ENCODE peak calls at places on chromosomes 2 and 18, in ten cellular contexts. One of them, this sample, is unnamed.

GRCh38 chr2:18379869-18380268 is 180.6 kb downstream of the RDH14 start:
- DNase-seq in kidney epithelial cell: no peak
- DNase-seq in sigmoid colon: no peak
- DNase-seq in anterior cingulate cortex: no peak
- DNase-seq in NCI-H1092 treated with DMSO at 0.1 percent for 48 hours: no peak
- DNase-seq in COR-L47: no peak
- DNase-seq in left cardiac atrium: no peak
- DNase-seq in upper lobe of right lung: no peak
- DNase-seq in fibroblast of lung: no peak
- DNase-seq in astrocyte of the cerebellum: no peak
- DNase-seq in this sample: no peak

GRCh38 chr2:235951980-235952379 is 216.2 kb downstream of the GBX2 start:
- DNase-seq in NCI-H1092 treated with DMSO at 0.1 percent for 48 hours: no peak
- DNase-seq in astrocyte of the cerebellum: no peak
- DNase-seq in left cardiac atrium: no peak
- DNase-seq in COR-L47: no peak
- DNase-seq in sigmoid colon: peak
- DNase-seq in anterior cingulate cortex: no peak
- DNase-seq in kidney epithelial cell: no peak
- DNase-seq in fibroblast of lung: no peak
- DNase-seq in upper lobe of right lung: no peak
- DNase-seq in this sample: no peak

GRCh38 chr18:24959100-24959499 is 392.9 kb downstream of the ZNF521 start:
- DNase-seq in sigmoid colon: peak
- DNase-seq in anterior cingulate cortex: no peak
- DNase-seq in kidney epithelial cell: no peak
- DNase-seq in upper lobe of right lung: no peak
- DNase-seq in astrocyte of the cerebellum: no peak
- DNase-seq in fibroblast of lung: no peak
- DNase-seq in left cardiac atrium: no peak
- DNase-seq in COR-L47: no peak
- DNase-seq in NCI-H1092 treated with DMSO at 0.1 percent for 48 hours: no peak
- DNase-seq in this sample: peak

GRCh38 chr2:127128508-127128907 is 21.6 kb upstream of the BIN1 start:
- DNase-seq in COR-L47: peak
- DNase-seq in astrocyte of the cerebellum: no peak
- DNase-seq in fibroblast of lung: no peak
- DNase-seq in kidney epithelial cell: no peak
- DNase-seq in upper lobe of right lung: peak
- DNase-seq in NCI-H1092 treated with DMSO at 0.1 percent for 48 hours: no peak
- DNase-seq in sigmoid colon: no peak
- DNase-seq in anterior cingulate cortex: peak
- DNase-seq in left cardiac atrium: no peak
- DNase-seq in this sample: peak

GRCh38 chr2:41420219-41420618 is 627.6 kb upstream of the PKDCC start:
- DNase-seq in left cardiac atrium: no peak
- DNase-seq in sigmoid colon: no peak
- DNase-seq in COR-L47: no peak
- DNase-seq in astrocyte of the cerebellum: no peak
- DNase-seq in anterior cingulate cortex: no peak
- DNase-seq in NCI-H1092 treated with DMSO at 0.1 percent for 48 hours: no peak
- DNase-seq in kidney epithelial cell: no peak
- DNase-seq in upper lobe of right lung: no peak
- DNase-seq in fibroblast of lung: no peak
- DNase-seq in this sample: no peak

GRCh38 chr2:184137955-184138354 is 460.4 kb upstream of the ZNF804A start:
- DNase-seq in left cardiac atrium: no peak
- DNase-seq in fibroblast of lung: no peak
- DNase-seq in kidney epithelial cell: no peak
- DNase-seq in sigmoid colon: no peak
- DNase-seq in COR-L47: no peak
- DNase-seq in anterior cingulate cortex: no peak
- DNase-seq in upper lobe of right lung: no peak
- DNase-seq in NCI-H1092 treated with DMSO at 0.1 percent for 48 hours: no peak
- DNase-seq in astrocyte of the cerebellum: no peak
- DNase-seq in this sample: no peak

GRCh38 chr2:37318401-37318800 is 6.2 kb downstream of the PRKD3 start:
- DNase-seq in kidney epithelial cell: no peak
- DNase-seq in anterior cingulate cortex: no peak
- DNase-seq in left cardiac atrium: no peak
- DNase-seq in fibroblast of lung: peak
- DNase-seq in upper lobe of right lung: no peak
- DNase-seq in astrocyte of the cerebellum: no peak
- DNase-seq in sigmoid colon: no peak
- DNase-seq in NCI-H1092 treated with DMSO at 0.1 percent for 48 hours: no peak
- DNase-seq in COR-L47: no peak
- DNase-seq in this sample: no peak

GRCh38 chr2:144453039-144453336 is 66.9 kb downstream of the ZEB2 start:
- DNase-seq in anterior cingulate cortex: no peak
- DNase-seq in upper lobe of right lung: no peak
- DNase-seq in fibroblast of lung: peak
- DNase-seq in sigmoid colon: no peak
- DNase-seq in COR-L47: no peak
- DNase-seq in left cardiac atrium: no peak
- DNase-seq in NCI-H1092 treated with DMSO at 0.1 percent for 48 hours: no peak
- DNase-seq in kidney epithelial cell: no peak
- DNase-seq in astrocyte of the cerebellum: no peak
- DNase-seq in this sample: no peak

GRCh38 chr2:151713291-151713903 is 20.9 kb downstream of the NEB start:
- DNase-seq in anterior cingulate cortex: no peak
- DNase-seq in kidney epithelial cell: no peak
- DNase-seq in upper lobe of right lung: no peak
- DNase-seq in astrocyte of the cerebellum: no peak
- DNase-seq in fibroblast of lung: no peak
- DNase-seq in left cardiac atrium: no peak
- DNase-seq in NCI-H1092 treated with DMSO at 0.1 percent for 48 hours: no peak
- DNase-seq in COR-L47: no peak
- DNase-seq in sigmoid colon: no peak
- DNase-seq in this sample: no peak

GRCh38 chr18:13676499-13676898 is 49.9 kb downstream of the FAM210A start:
- DNase-seq in upper lobe of right lung: no peak
- DNase-seq in astrocyte of the cerebellum: no peak
- DNase-seq in fibroblast of lung: no peak
- DNase-seq in sigmoid colon: no peak
- DNase-seq in anterior cingulate cortex: no peak
- DNase-seq in NCI-H1092 treated with DMSO at 0.1 percent for 48 hours: no peak
- DNase-seq in COR-L47: no peak
- DNase-seq in left cardiac atrium: no peak
- DNase-seq in kidney epithelial cell: no peak
- DNase-seq in this sample: no peak

GRCh38 chr2:150885774-150886386 is 375.8 kb downstream of the RBM43 start:
- DNase-seq in left cardiac atrium: no peak
- DNase-seq in upper lobe of right lung: no peak
- DNase-seq in kidney epithelial cell: no peak
- DNase-seq in anterior cingulate cortex: no peak
- DNase-seq in NCI-H1092 treated with DMSO at 0.1 percent for 48 hours: no peak
- DNase-seq in fibroblast of lung: no peak
- DNase-seq in sigmoid colon: no peak
- DNase-seq in COR-L47: no peak
- DNase-seq in astrocyte of the cerebellum: no peak
- DNase-seq in this sample: no peak

GRCh38 chr2:188808921-188809320 is 165.3 kb upstream of the COL3A1 start:
- DNase-seq in sigmoid colon: no peak
- DNase-seq in fibroblast of lung: peak
- DNase-seq in left cardiac atrium: no peak
- DNase-seq in kidney epithelial cell: no peak
- DNase-seq in COR-L47: no peak
- DNase-seq in upper lobe of right lung: no peak
- DNase-seq in astrocyte of the cerebellum: peak
- DNase-seq in anterior cingulate cortex: no peak
- DNase-seq in NCI-H1092 treated with DMSO at 0.1 percent for 48 hours: no peak
- DNase-seq in this sample: no peak

GRCh38 chr2:42176992-42177738 is 8.0 kb downstream of the EML4 start:
- DNase-seq in upper lobe of right lung: no peak
- DNase-seq in astrocyte of the cerebellum: no peak
- DNase-seq in NCI-H1092 treated with DMSO at 0.1 percent for 48 hours: no peak
- DNase-seq in kidney epithelial cell: no peak
- DNase-seq in anterior cingulate cortex: no peak
- DNase-seq in fibroblast of lung: no peak
- DNase-seq in sigmoid colon: no peak
- DNase-seq in COR-L47: no peak
- DNase-seq in left cardiac atrium: no peak
- DNase-seq in this sample: no peak